ENCODE peak calls at places on chromosomes 6 and 20, in eight cellular contexts. P is stomach; U is pancreas; X is right lobe of liver; Q is lower lobe of right lung; V is heart left ventricle; J is CD8-positive, alpha-beta T cell; H is uterus. K is an unnamed sample.

GRCh38 chr6:30603961-30604360 is 13.1 kb downstream of the PPP1R10 start:
- DNase-seq in P (no peak), U (no peak), X (no peak), Q (no peak), V (no peak), J (no peak), H (no peak), K (no peak)

GRCh38 chr6:111997078-111997862 is 56.6 kb upstream of the CCN6 start:
- DNase-seq in P (peak; percentile 82), U (peak; percentile 83), X (peak; percentile 85), Q (peak; percentile 83), V (peak; percentile 80), J (peak; percentile 59), H (peak; percentile 86), K (peak; percentile 78)

GRCh38 chr6:104799134-104799657 is 60.5 kb downstream of the HACE1 start:
- DNase-seq in P (no peak), U (no peak), X (no peak), Q (no peak), V (no peak), J (no peak), H (no peak), K (no peak)

GRCh38 chr6:11609324-11610071 is 71.9 kb downstream of the TMEM170B start:
- DNase-seq in P (no peak), U (no peak), X (peak; percentile 43), Q (peak; percentile 55), V (peak; percentile 59), J (no peak), H (peak; percentile 58), K (no peak)

GRCh38 chr6:102944475-102944874 is 1551.0 kb downstream of the GRIK2 start:
- DNase-seq in P (no peak), U (no peak), X (no peak), Q (no peak), V (no peak), J (no peak), H (no peak), K (no peak)

GRCh38 chr6:152184573-152185157 is 377.2 kb downstream of the ESR1 start:
- DNase-seq in P (no peak), U (no peak), X (no peak), Q (no peak), V (no peak), J (no peak), H (no peak), K (no peak)

GRCh38 chr6:82248233-82248735 is 740 bp upstream of the IBTK start:
- DNase-seq in P (peak; percentile 31), U (no peak), X (peak; percentile 72), Q (peak; percentile 64), V (no peak), J (no peak), H (no peak), K (no peak)

GRCh38 chr20:2631228-2631627 is 21.2 kb upstream of the NOP56 start:
- DNase-seq in P (no peak), U (no peak), X (no peak), Q (no peak), V (no peak), J (no peak), H (no peak), K (no peak)

GRCh38 chr6:122904166-122904565 is 91.9 kb upstream of the CLVS2 start:
- DNase-seq in P (no peak), U (no peak), X (no peak), Q (no peak), V (no peak), J (no peak), H (no peak), K (no peak)

GRCh38 chr6:40511884-40512283 is 75.3 kb downstream of the LRFN2 start:
- DNase-seq in P (no peak), U (no peak), X (no peak), Q (no peak), V (no peak), J (no peak), H (no peak), K (no peak)

GRCh38 chr6:46935687-46936086 is 13.9 kb upstream of the ADGRF5 start:
- DNase-seq in P (no peak), U (no peak), X (peak; percentile 17), Q (peak; percentile 60), V (peak; percentile 30), J (no peak), H (no peak), K (no peak)

GRCh38 chr6:66948106-66948505 is 1241.1 kb upstream of the EYS start:
- DNase-seq in P (no peak), U (no peak), X (no peak), Q (no peak), V (no peak), J (no peak), H (no peak), K (no peak)

GRCh38 chr6:22829070-22829469 is 259.7 kb downstream of the HDGFL1 start:
- DNase-seq in P (no peak), U (no peak), X (no peak), Q (no peak), V (no peak), J (no peak), H (no peak), K (no peak)

GRCh38 chr6:2412731-2413130 is 167.3 kb upstream of the GMDS start:
- DNase-seq in P (no peak), U (no peak), X (no peak), Q (no peak), V (no peak), J (no peak), H (no peak), K (no peak)

GRCh38 chr6:34237316-34237721 is 646 bp downstream of the HMGA1 start:
- DNase-seq in P (no peak), U (peak; percentile 73), X (peak; percentile 49), Q (peak; percentile 57), V (no peak), J (no peak), H (no peak), K (peak; percentile 54)

GRCh38 chr6:138522611-138523010 is 23.3 kb upstream of the NHSL1 start:
- DNase-seq in P (no peak), U (no peak), X (no peak), Q (no peak), V (no peak), J (no peak), H (no peak), K (no peak)

GRCh38 chr6:138517635-138518034 is 18.3 kb upstream of the NHSL1 start:
- DNase-seq in P (peak; percentile 57), U (no peak), X (no peak), Q (peak; percentile 59), V (peak; percentile 19), J (peak; percentile 10), H (peak; percentile 24), K (peak; percentile 32)

GRCh38 chr6:138518054-138518453 is 18.8 kb upstream of the NHSL1 start:
- DNase-seq in P (no peak), U (no peak), X (no peak), Q (no peak), V (no peak), J (no peak), H (no peak), K (no peak)

GRCh38 chr6:138521800-138522199 is 22.5 kb upstream of the NHSL1 start:
- DNase-seq in P (no peak), U (no peak), X (no peak), Q (no peak), V (peak; percentile 16), J (no peak), H (no peak), K (no peak)

DNA sequence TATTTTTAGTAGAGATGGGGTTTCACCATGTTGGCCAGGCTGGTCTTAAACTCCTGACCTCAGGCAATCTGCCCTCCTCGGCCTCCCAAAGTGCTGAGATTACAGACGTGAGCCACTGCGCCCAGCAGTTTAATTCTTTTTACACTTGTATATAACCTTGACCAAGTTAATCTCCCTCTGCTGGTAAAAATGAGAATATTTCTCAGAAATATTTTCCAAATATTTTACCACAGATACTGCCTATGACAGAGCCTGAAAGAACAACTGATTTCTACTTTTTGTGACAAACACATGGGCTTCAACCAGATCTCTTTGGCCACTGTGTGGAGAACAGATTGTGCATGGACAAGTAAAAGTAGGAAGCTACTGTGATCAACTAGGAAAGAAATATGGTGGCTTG is 21.2 kb upstream of the NHSL1 start:
- DNase-seq in P (no peak), U (no peak), X (no peak), Q (no peak), V (no peak), J (no peak), H (no peak), K (no peak)
- TF ChIP-seq CTCF in P (peak; percentile 37), U (peak; percentile 15), X (peak; percentile 43), Q (peak; percentile 31), V (no peak), J (peak; percentile 39), H (peak; percentile 19), K (peak; percentile 24)

GRCh38 chr6:21110684-21111398 is 482.7 kb upstream of the SOX4 start:
- DNase-seq in P (no peak), U (no peak), X (no peak), Q (no peak), V (no peak), J (no peak), H (no peak), K (no peak)

GRCh38 chr6:21107796-21108195 is 485.8 kb upstream of the SOX4 start:
- DNase-seq in P (no peak), U (no peak), X (no peak), Q (no peak), V (no peak), J (no peak), H (no peak), K (no peak)

GRCh38 chr6:21109421-21110178 is 484.0 kb upstream of the SOX4 start:
- DNase-seq in P (no peak), U (no peak), X (no peak), Q (no peak), V (no peak), J (no peak), H (no peak), K (no peak)

GRCh38 chr6:21115111-21115510 is 478.4 kb upstream of the SOX4 start:
- DNase-seq in P (no peak), U (no peak), X (no peak), Q (no peak), V (no peak), J (no peak), H (no peak), K (no peak)

GRCh38 chr6:21111399-21111725 is 482.2 kb upstream of the SOX4 start:
- DNase-seq in P (peak; percentile 26), U (no peak), X (no peak), Q (no peak), V (no peak), J (no peak), H (no peak), K (no peak)
- H3K27ac ChIP-seq in P (peak overlapping the region; percentile 25), U (no peak overlapping the region), X (no peak overlapping the region), Q (no peak overlapping the region), V (no peak overlapping the region), J (no peak overlapping the region), H (no peak overlapping the region), K (no peak overlapping the region)

GRCh38 chr20:46627251-46627650 is 24.0 kb downstream of the SLC13A3 start:
- DNase-seq in P (no peak), U (no peak), X (no peak), Q (no peak), V (no peak), J (no peak), H (no peak), K (no peak)
- H3K9me3 ChIP-seq in P (peaks cover 7% of the 10 kb centered on the region), U (no peaks in the 10 kb centered on the region), X (no peaks in the 10 kb centered on the region), Q (peaks cover 18% of the 10 kb centered on the region), V (peaks cover 7% of the 10 kb centered on the region), J (peaks cover 6% of the 10 kb centered on the region), H (no peaks in the 10 kb centered on the region), K (peaks cover 21% of the 10 kb centered on the region)

DNA sequence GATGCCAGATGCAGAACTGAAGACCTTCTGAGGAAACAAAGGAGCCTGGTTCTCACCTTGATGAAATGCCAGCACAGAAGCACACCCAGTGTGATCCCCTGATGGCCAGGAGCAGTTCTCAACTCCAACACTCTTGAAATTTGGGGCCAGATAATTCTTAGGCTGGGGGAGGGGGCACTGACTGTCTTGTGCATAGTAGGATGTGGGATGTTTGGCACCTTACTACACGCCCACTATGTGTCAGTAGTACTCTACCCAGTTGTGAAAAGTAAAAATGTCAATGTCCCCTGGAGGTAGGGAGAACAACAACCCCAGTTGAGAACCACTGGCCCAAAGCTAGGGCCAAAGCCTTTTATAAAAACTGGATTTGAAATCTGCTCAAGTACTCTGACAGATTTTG is 398.3 kb upstream of the ARID1B start:
- DNase-seq in P (no peak), U (no peak), X (no peak), Q (no peak), V (no peak), J (no peak), H (no peak), K (no peak)
- TF ChIP-seq CTCF in P (no peak), U (no peak), X (no peak), Q (no peak), V (no peak), J (no peak), H (no peak), K (peak; percentile 50)

K was measured in CD4-positive, alpha-beta T cell.